ENCODE peak calls at places on chromosomes 11 and 22, in ten cellular contexts. U is PC-9; V is NB4; C is foreskin fibroblast; W is AG10803; J is BE2C; T is fibroblast of mammary gland; K is prostate gland; D is BJ; P is CD8-positive, alpha-beta T cell. Z is an unnamed sample.

GRCh38 chr11:1349074-1349931 is 39.9 kb upstream of the TOLLIP start:
- DNase-seq in D (no peak), T (no peak), W (no peak), U (no peak), K (no peak), P (no peak), V (no peak), J (no peak), C (no peak), Z (no peak)

GRCh38 chr11:16945671-16946469 is 68.3 kb downstream of the PLEKHA7 start:
- DNase-seq in V (peak), D (no peak), T (peak), P (peak), C (peak), U (peak), K (peak), W (peak), J (peak), Z (no peak)

GRCh38 chr11:73977856-73978519 is 4.7 kb downstream of the UCP2 start:
- DNase-seq in C (no peak), K (no peak), P (no peak), V (no peak), W (no peak), J (no peak), T (no peak), D (no peak), U (no peak), Z (no peak)

GRCh38 chr11:119874660-119875238 is 145.7 kb upstream of the NECTIN1 start:
- DNase-seq in D (no peak), K (no peak), W (no peak), U (no peak), J (peak), V (no peak), C (no peak), P (no peak), T (no peak), Z (no peak)

GRCh38 chr11:94623120-94623735 is 56.1 kb downstream of the PIWIL4 start:
- DNase-seq in U (peak), D (peak), W (peak), J (peak), K (peak), C (peak), P (peak), T (peak), V (peak), Z (no peak)

GRCh38 chr11:20934521-20934920 is 265.1 kb downstream of the NELL1 start:
- DNase-seq in K (no peak), C (no peak), W (no peak), V (no peak), T (no peak), J (no peak), D (no peak), U (no peak), P (no peak), Z (no peak)

GRCh38 chr11:68962527-68963250 is 18.1 kb downstream of the MRGPRD start:
- DNase-seq in W (peak), C (peak), P (no peak), T (no peak), V (no peak), K (no peak), J (no peak), D (no peak), U (no peak), Z (no peak)

GRCh38 chr11:47923667-47924066 is 56.7 kb upstream of the PTPRJ start:
- DNase-seq in J (no peak), D (no peak), C (peak), P (no peak), W (peak), U (no peak), T (peak), K (peak), V (no peak), Z (no peak)

GRCh38 chr22:27242474-27242873 is 559.1 kb downstream of the MN1 start:
- DNase-seq in C (no peak), K (no peak), D (no peak), J (no peak), W (no peak), P (no peak), U (no peak), T (no peak), V (no peak), Z (no peak)

GRCh38 chr11:44833869-44834452 is 107.2 kb downstream of the TSPAN18 start:
- DNase-seq in D (no peak), V (no peak), P (no peak), C (no peak), T (no peak), K (no peak), J (no peak), U (peak), W (no peak), Z (no peak)
- TF ChIP-seq CTCF in D (no peak), V (no peak), P (no peak), C (no peak), T (no peak), K (no peak), J (no peak), U (no peak), W (no peak), Z (no peak)

DNA sequence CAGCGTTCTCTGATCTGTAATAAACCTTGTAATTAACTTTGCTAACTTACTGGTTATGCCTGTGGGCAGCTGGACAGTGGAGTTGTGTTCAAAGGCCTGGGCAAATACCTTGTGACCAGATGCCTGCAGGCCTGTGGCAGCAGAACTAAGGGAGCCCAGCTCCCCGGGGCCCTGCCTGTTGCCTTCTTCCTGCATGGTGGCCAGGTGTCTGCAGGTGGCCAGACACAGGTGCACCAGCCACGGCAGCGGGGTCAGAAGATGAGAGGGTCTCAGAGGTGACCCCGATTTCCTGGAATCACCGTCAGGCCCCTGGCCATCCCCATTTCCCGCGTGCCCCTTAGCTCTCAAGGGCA is 127.2 kb downstream of the OSBP2 start:
- DNase-seq in T (no peak), P (no peak), K (no peak), C (no peak), D (no peak), J (no peak), V (no peak), U (no peak), W (no peak), Z (no peak)
- TF ChIP-seq CTCF in T (no peak), P (no peak), K (no peak), C (no peak), D (no peak), J (no peak), V (no peak), U (no peak), W (no peak), Z (no peak)

GRCh38 chr22:46993626-46994025 is 231.2 kb downstream of the TBC1D22A start:
- DNase-seq in W (no peak), K (peak), J (no peak), D (no peak), P (no peak), C (no peak), T (no peak), V (no peak), U (no peak), Z (no peak)

GRCh38 chr22:46992121-46992731 is 229.8 kb downstream of the TBC1D22A start:
- DNase-seq in T (no peak), D (no peak), K (no peak), U (no peak), C (no peak), P (no peak), V (no peak), W (no peak), J (no peak), Z (no peak)

GRCh38 chr22:46991666-46992065 is 229.2 kb downstream of the TBC1D22A start:
- DNase-seq in J (no peak), P (no peak), C (no peak), V (no peak), U (no peak), D (no peak), T (no peak), W (no peak), K (no peak), Z (no peak)

GRCh38 chr22:46994265-46994664 is 231.8 kb downstream of the TBC1D22A start:
- DNase-seq in P (no peak), U (no peak), T (no peak), K (no peak), V (no peak), J (no peak), D (no peak), C (no peak), W (no peak), Z (no peak)

GRCh38 chr22:46990937-46991520 is 228.6 kb downstream of the TBC1D22A start:
- DNase-seq in P (no peak), J (no peak), T (no peak), U (no peak), C (no peak), W (no peak), D (no peak), K (no peak), V (no peak), Z (no peak)
- TF ChIP-seq CTCF in P (no peak), J (no peak), T (no peak), U (no peak), C (no peak), W (no peak), D (no peak), K (no peak), V (no peak), Z (no peak)

GRCh38 chr22:40285508-40285907 is 60.8 kb upstream of the ADSL start:
- DNase-seq in K (no peak), C (no peak), V (no peak), P (no peak), J (no peak), U (no peak), D (no peak), W (no peak), T (no peak), Z (no peak)

GRCh38 chr22:40294696-40295095 is 51.6 kb upstream of the ADSL start:
- DNase-seq in D (no peak), P (no peak), U (no peak), T (no peak), K (no peak), W (no peak), C (no peak), J (no peak), V (no peak), Z (no peak)

GRCh38 chr22:40289991-40290459 is 56.3 kb upstream of the ADSL start:
- DNase-seq in W (no peak), K (no peak), V (no peak), J (no peak), P (peak), U (no peak), C (no peak), D (no peak), T (no peak), Z (peak)
- TF ChIP-seq CTCF in W (no peak), K (no peak), V (no peak), J (no peak), P (no peak), U (no peak), C (no peak), D (no peak), T (no peak), Z (no peak)

GRCh38 chr11:117366875-117367274 is 39.2 kb downstream of the CEP164 start:
- DNase-seq in U (no peak), J (no peak), W (no peak), D (no peak), P (no peak), V (no peak), T (no peak), C (no peak), K (no peak), Z (no peak)

GRCh38 chr11:117371453-117371852 is 43.8 kb downstream of the CEP164 start:
- DNase-seq in U (no peak), C (no peak), K (no peak), P (no peak), V (no peak), T (no peak), W (no peak), D (no peak), J (no peak), Z (no peak)

GRCh38 chr11:117369521-117369920 is 41.9 kb downstream of the CEP164 start:
- DNase-seq in T (no peak), P (no peak), V (no peak), W (peak), K (no peak), D (no peak), U (no peak), C (no peak), J (no peak), Z (no peak)

GRCh38 chr11:117361432-117361831 is 33.8 kb downstream of the CEP164 start:
- DNase-seq in C (no peak), U (no peak), T (no peak), P (no peak), K (no peak), D (no peak), V (no peak), W (no peak), J (no peak), Z (no peak)

DNA sequence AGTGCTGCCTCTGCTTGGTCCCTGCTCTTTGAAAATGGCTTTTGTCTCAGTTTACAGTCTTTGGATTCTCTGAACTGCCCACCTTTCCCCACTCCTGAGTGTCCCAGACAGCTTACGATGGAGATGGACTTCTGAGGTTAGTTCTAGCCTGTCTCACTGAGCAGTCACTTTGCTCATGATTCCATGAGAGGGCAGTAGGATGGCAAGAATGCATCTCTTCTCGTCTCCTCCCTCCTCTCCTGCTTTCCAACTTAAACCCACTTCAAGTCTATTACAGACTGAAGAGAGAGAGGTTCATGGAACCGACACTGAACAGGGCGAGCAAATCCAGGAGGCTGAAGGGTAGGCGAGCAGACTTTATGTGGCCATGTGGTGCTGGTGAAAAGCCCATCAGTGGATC is 38.5 kb downstream of the CEP164 start:
- DNase-seq in W (no peak), T (no peak), C (no peak), P (no peak), U (no peak), V (no peak), J (no peak), D (no peak), K (no peak), Z (no peak)
- TF ChIP-seq CTCF in W (peak), T (no peak), C (no peak), P (no peak), U (no peak), V (no peak), J (no peak), D (no peak), K (no peak), Z (no peak)

DNA sequence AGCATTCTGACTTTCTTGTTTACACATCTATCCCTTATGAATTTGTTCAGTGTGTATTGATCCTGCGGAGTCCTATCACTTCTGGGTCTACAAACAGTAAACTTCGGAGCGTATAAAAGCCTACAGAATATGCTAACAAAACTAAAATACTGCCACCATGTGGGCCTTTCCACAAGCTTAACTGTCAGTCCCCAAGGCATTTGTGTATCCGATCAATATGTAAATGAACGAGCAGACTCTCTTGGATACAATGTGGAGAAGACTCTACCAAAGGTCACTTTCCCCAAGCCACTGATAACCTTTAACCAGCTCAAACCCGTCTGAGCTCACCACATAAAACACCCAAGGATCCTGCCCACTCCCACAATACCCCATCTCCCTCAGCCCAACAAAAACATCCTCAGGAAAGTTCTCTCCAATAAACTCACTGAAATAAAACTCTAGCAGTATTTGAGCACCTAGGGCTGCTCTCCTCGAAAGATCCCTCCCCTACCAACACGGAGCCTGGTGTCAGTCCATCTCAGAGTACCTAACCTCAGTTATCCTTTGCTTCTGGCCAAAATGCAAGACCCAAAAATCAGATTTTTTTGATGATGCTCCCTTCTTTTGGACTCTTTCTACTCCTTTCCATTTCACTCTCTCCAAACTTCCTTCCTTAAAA is 17.8 kb downstream of the ADA2 start:
- DNase-seq in J (no peak), V (peak), P (no peak), U (no peak), T (peak), D (no peak), C (peak), W (peak), K (no peak), Z (no peak)
- TF ChIP-seq CTCF in J (peak), V (no peak), P (no peak), U (no peak), T (peak), D (no peak), C (peak), W (peak), K (no peak), Z (no peak)

Z was measured in natural killer cell.